ENCODE peak calls at places on chromosomes 7 and 10, in five cellular contexts. L is GM23248, C is neural progenitor cell, N is IMR-90, R is GM12878. B is an unnamed sample.
A peak's percentile ranks its signal among the peaks of the same experiment; 100 is the strongest.

GRCh38 chr7:32164341-32164996 is 94.3 kb upstream of the PDE1C start:
- DNase-seq in N (peak; percentile 76), R (no peak), C (peak; percentile 71), L (peak; percentile 84), B (no peak)

GRCh38 chr10:36712695-36713094 is 412.7 kb upstream of the ANKRD30A start:
- DNase-seq in C (no peak), R (no peak), N (peak; percentile 37), L (peak; percentile 11), B (no peak)

GRCh38 chr7:82183633-82184032 is 259.9 kb downstream of the CACNA2D1 start:
- DNase-seq in L (peak; percentile 84), R (no peak), N (peak; percentile 87), C (no peak), B (no peak)

GRCh38 chr10:5545778-5546710 is 21.3 kb downstream of the CALML3 start:
- DNase-seq in L (no peak), N (peak; percentile 97), C (no peak), R (no peak), B (no peak)

GRCh38 chr10:14560274-14560673 is 214.4 kb downstream of the FAM107B start:
- DNase-seq in C (peak; percentile 56), R (no peak), N (peak; percentile 85), L (peak; percentile 53), B (no peak)

GRCh38 chr10:75825220-75825619 is 393.8 kb downstream of the LRMDA start:
- DNase-seq in N (no peak), L (no peak), R (no peak), C (no peak), B (no peak)

GRCh38 chr7:150740053-150740452 is 2.8 kb downstream of the GIMAP5 start:
- DNase-seq in C (no peak), R (no peak), N (no peak), L (no peak), B (no peak)

GRCh38 chr7:78326870-78327269 is 528.3 kb downstream of the PHTF2 start:
- DNase-seq in L (peak; percentile 47), C (no peak), R (no peak), N (peak; percentile 15), B (no peak)

GRCh38 chr7:2260820-2261219 is 18.8 kb downstream of the NUDT1 start:
- DNase-seq in C (no peak), N (peak; percentile 25), R (no peak), L (no peak), B (no peak)

DNA sequence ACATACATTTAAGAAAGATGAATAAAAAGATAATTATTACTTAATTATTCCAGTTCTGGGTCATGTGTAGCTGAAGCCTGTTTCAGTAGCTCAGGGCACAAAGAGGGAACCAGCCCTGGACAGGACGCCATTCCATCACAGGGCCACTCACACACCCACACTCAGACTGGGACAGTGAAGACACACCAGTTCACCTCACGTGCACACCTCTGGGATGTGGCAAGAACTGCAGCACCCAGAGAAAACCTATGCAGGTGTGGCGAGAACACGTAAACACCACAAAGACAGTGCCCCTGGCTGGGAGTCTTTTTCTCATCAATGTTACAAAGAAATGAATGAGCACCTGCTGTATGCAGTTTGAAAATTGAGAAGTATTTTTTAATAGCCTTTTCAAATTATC is 1.6 kb upstream of the IDI1 start:
- DNase-seq in R (no peak), N (no peak), C (peak; percentile 36), L (peak; percentile 24), B (no peak)
- H3K9ac ChIP-seq in R (peak overlapping the region; percentile 92), N (peak overlapping the region; percentile 12), C (no peak overlapping the region), L (peak overlapping the region; percentile 96), B (peak overlapping the region; percentile 82)

DNA sequence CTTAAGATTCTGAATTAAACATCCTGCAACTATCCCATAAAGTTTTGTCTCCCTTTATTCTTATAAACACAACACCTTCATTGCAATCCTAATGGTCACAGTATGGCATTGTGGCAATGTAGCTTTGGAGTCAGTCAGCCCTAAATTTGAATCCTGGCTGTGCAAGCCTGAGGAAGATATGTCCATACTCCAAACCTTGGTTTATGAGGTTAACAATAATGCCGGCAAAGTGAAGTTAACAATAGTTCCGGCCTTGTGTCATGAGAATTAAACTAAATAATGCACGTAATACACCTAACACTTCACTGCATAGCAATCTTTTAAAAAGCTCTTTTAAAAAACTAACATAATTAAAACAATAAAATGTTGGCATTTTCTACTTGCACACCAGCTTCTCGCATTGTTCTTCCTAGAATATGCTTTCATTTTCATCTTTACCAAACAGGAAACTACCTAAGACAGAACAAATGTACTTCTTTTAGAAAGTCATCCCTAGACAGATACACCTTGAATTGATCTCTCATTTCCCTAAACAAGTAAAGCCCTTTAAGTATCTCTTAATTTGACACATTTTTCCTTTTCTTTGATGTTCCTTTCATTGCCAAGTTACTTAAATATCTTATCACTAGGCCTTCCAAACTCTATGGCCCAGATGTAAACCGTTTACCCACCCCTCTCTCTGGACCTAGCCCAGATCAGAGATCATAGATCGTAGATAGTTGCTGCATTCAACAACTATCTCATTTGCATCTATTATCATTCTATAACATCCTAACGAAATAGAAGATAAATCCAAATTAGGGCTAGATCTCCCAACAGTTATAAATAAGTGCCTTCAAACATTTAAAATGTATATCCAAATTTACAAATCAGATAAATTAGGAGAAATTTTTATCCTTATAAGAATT is 66.7 kb downstream of the CREB3L2 start:
- DNase-seq in L (no peak), R (peak; percentile 30), C (no peak), N (no peak), B (no peak)
- H3K4me3 ChIP-seq in L (no peak overlapping the region), R (peak overlapping the region; percentile 73), C (no peak overlapping the region), N (no peak overlapping the region), B (no peak overlapping the region)

GRCh38 chr10:93719901-93720300 is 17.5 kb upstream of the FRA10AC1 start:
- DNase-seq in L (no peak), N (no peak), C (no peak), R (no peak), B (no peak)
- H3K9ac ChIP-seq in L (no peak overlapping the region), N (no peak overlapping the region), C (no peak overlapping the region), R (no peak overlapping the region), B (no peak overlapping the region)

DNA sequence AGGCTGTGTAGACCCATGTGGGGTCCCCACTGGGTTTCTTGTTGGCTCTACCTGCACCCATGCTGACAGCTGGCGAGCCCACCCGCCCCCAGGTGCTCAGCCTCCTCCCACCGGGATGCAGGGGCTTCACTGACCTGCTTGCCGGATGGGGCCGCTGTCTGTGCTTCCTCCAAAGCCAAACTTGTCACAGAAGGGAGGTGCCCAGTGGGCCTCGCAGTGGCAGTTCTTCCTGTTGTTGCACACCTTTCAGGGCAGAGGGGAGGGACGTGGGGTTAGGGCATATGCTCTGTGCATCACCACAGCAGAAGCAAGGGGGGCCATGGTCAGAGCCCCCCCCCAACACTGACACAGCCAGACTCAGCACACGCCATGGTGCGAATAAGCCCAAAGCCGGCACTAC is 146.5 kb downstream of the FANK1 start:
- DNase-seq in N (no peak), R (no peak), C (no peak), L (no peak), B (no peak)
- H3K4me3 ChIP-seq in N (no peak overlapping the region), R (no peak overlapping the region), C (no peak overlapping the region), L (no peak overlapping the region), B (no peak overlapping the region)

B was measured in SK-N-MC.